ENCODE peak calls at places on chromosomes 6 and 20, in five cellular contexts. K is SK-N-SH; Z is CD4-positive, alpha-beta memory T cell; G is GM23338; S is tibial nerve. J is an unnamed sample. For H3K27me3 and H3K4me1, the result is how much of the 10 kb centered on the place peaks cover.

GRCh38 chr20:58225490-58226200 is 2.8 kb downstream of the ANKRD60 start:
- DNase-seq in G (no peak), Z (no peak), K (no peak), S (no peak), J (no peak)

GRCh38 chr6:50198245-50198644 is 148.5 kb upstream of the DEFB112 start:
- DNase-seq in Z (no peak), G (peak), K (no peak), S (no peak), J (no peak)

GRCh38 chr6:120876405-120876804 is 457.9 kb downstream of the TBC1D32 start:
- DNase-seq in K (no peak), G (no peak), Z (no peak), S (no peak), J (no peak)

GRCh38 chr6:27759930-27760329 is 152.3 kb downstream of the OR2B2 start:
- DNase-seq in S (no peak), Z (no peak), G (no peak), K (no peak), J (no peak)

GRCh38 chr20:1686151-1686748 is 28.7 kb upstream of the SIRPG start:
- DNase-seq in K (no peak), G (no peak), S (no peak), Z (no peak), J (no peak)

GRCh38 chr6:33822575-33823395 is 19.0 kb upstream of the MLN start:
- DNase-seq in Z (no peak), G (peak), K (peak), S (no peak), J (no peak)

GRCh38 chr20:51512645-51513044 is 29.9 kb downstream of the NFATC2 start:
- DNase-seq in G (no peak), Z (no peak), S (no peak), K (no peak), J (no peak)

GRCh38 chr6:6631526-6632276 is 43.2 kb downstream of the LY86 start:
- DNase-seq in G (no peak), Z (no peak), S (no peak), K (no peak), J (no peak)

GRCh38 chr6:139433647-139434419 is 59.4 kb upstream of the CITED2 start:
- DNase-seq in Z (no peak), G (no peak), S (no peak), K (no peak), J (no peak)

GRCh38 chr6:116373940-116374339 is 3.2 kb downstream of the DSE start:
- DNase-seq in K (no peak), S (no peak), G (no peak), Z (no peak), J (no peak)

GRCh38 chr6:75602164-75602896 is 650 bp downstream of the SENP6 start:
- DNase-seq in K (peak), G (peak), Z (peak), S (no peak), J (peak)

GRCh38 chr6:166922937-166923336 is 33.4 kb downstream of the RNASET2 start:
- DNase-seq in S (no peak), K (no peak), G (no peak), Z (no peak), J (no peak)

GRCh38 chr6:46203388-46203787 is 32.6 kb upstream of the ENPP5 start:
- DNase-seq in K (no peak), Z (no peak), G (no peak), S (no peak), J (no peak)

GRCh38 chr6:167930300-167930699 is 67.2 kb upstream of the KIF25 start:
- DNase-seq in G (no peak), S (no peak), Z (no peak), K (no peak), J (no peak)

GRCh38 chr6:81003156-81003555 is 749.3 kb downstream of the TENT5A start:
- DNase-seq in S (no peak), G (no peak), Z (no peak), K (no peak), J (no peak)

GRCh38 chr6:99253271-99253670 is 96.2 kb downstream of the FAXC start:
- DNase-seq in S (no peak), Z (no peak), K (no peak), G (no peak), J (no peak)

GRCh38 chr6:143027058-143027457 is 33.6 kb upstream of the AIG1 start:
- DNase-seq in S (no peak), K (no peak), Z (peak), G (peak), J (no peak)

GRCh38 chr6:81708306-81708705 is 44.2 kb downstream of the TENT5A start:
- DNase-seq in K (no peak), Z (no peak), S (no peak), G (peak), J (no peak)

GRCh38 chr20:13412806-13413445 is 191.9 kb downstream of the ISM1 start:
- DNase-seq in G (no peak), Z (no peak), S (no peak), K (no peak), J (no peak)

GRCh38 chr6:54335871-54336270 is 27.6 kb downstream of the TINAG start:
- DNase-seq in Z (no peak), K (peak), S (no peak), G (peak), J (no peak)

GRCh38 chr20:19463597-19463996 is 251.2 kb downstream of the SLC24A3 start:
- DNase-seq in S (no peak), Z (no peak), K (no peak), G (peak), J (no peak)

GRCh38 chr6:72111611-72112010 is 225.3 kb downstream of the RIMS1 start:
- DNase-seq in K (no peak), G (peak), Z (no peak), S (no peak), J (no peak)

GRCh38 chr6:16080204-16080603 is 48.7 kb upstream of the MYLIP start:
- DNase-seq in G (no peak), K (no peak), S (no peak), Z (no peak), J (no peak)

DNA sequence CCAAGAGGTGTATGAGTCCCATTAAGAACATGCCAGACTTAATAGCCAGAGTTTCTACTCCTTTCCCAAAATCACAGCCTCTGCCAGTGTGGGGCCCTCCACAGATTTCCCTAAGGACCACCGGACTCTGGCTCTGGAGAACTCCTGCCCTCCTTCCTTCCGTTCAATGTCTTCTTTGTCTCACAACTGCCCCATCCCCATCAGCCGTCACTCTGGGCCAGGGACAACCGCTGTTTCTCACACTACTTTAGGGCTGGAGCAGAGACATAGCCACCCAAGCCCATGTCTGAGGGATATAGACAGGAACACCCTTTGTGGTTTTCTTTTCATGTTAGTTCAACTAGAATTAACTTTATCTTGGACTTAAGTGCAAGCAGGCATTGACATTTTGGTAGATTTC is 6.6 kb upstream of the ACSS1 start:
- DNase-seq in Z (no peak), K (no peak), S (no peak), G (no peak), J (no peak)
- H3K27me3 ChIP-seq in Z (under half), K (half or more), S (under half), G (under half), J (under half)

DNA sequence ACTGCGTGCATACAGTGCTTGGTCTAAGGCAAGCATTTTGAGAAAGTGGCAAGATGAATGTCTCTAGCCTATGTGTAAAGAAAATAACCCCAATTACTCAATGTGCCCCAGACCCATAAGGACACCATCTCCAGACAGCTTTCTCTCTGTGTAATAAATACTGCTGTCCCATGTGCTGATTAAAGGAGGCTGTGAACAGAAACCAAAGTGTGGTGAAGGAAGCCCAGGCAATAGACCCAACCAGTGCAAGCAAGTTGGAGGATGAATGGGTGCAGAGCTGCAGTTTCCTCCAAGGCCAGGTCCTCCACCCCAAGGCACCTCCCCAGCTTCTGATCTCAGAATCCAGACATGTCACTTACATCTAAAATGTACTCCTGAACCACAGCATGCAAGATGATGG is 60.6 kb downstream of the TRAM2 start:
- DNase-seq in K (no peak), Z (no peak), G (no peak), S (no peak), J (no peak)
- H3K27ac ChIP-seq in K (no peak), Z (no peak), G (no peak), S (peak), J (no peak)

GRCh38 chr6:7901056-7901455 is 9.5 kb downstream of the TXNDC5 start:
- DNase-seq in S (no peak), K (no peak), G (no peak), Z (no peak), J (no peak)
- H3K4me1 ChIP-seq in S (under half), K (under half), G (under half), Z (under half), J (under half)

GRCh38 chr20:36499211-36499610 is 42.1 kb upstream of the MYL9 start:
- DNase-seq in Z (no peak), S (no peak), G (no peak), K (no peak), J (no peak)
- H3K27me3 ChIP-seq in Z (under half), S (under half), G (under half), K (under half), J (under half)

GRCh38 chr6:39530201-39530759 is 194.9 kb downstream of the KIF6 start:
- DNase-seq in Z (no peak), G (no peak), K (no peak), S (no peak), J (no peak)
- H3K27ac ChIP-seq in Z (no peak), G (no peak), K (no peak), S (peak), J (no peak)